ENCODE peak calls at places on chromosomes 16 and 17, in eight cellular contexts. T is HT1080; V is HFF-Myc; P is naive thymus-derived CD4-positive, alpha-beta T cell; Y is stimulated activated CD4-positive, alpha-beta T cell treated with anti-CD3 and anti-CD28 coated beads, Interleukin-4, amount 100 ng/mL, for 1 hour; O is ascending aorta; G is choroid plexus epithelial cell; H is CD8-positive, alpha-beta T cell. E is an unnamed sample.
A peak's percentile ranks its signal among the peaks of the same experiment; 100 is the strongest.

GRCh38 chr16:6105115-6105514 is 1007.5 kb upstream of the EEF2KMT start:
- DNase-seq in T (peak; percentile 63), V (no peak), P (no peak), Y (no peak), O (no peak), G (no peak), H (no peak), E (no peak)

GRCh38 chr17:7177954-7178477 is 1.2 kb downstream of the ASGR1 start:
- DNase-seq in T (no peak), V (no peak), P (peak; percentile 30), Y (no peak), O (no peak), G (no peak), H (no peak), E (no peak)

GRCh38 chr17:29617481-29618271 is 5.0 kb downstream of the CORO6 start:
- DNase-seq in T (no peak), V (no peak), P (peak; percentile 91), Y (peak; percentile 90), O (peak; percentile 85), G (peak; percentile 84), H (peak; percentile 78), E (peak; percentile 81)

GRCh38 chr17:18961634-18962493 is 9.9 kb downstream of the SLC5A10 start:
- DNase-seq in T (no peak), V (no peak), P (no peak), Y (peak; percentile 25), O (no peak), G (peak; percentile 53), H (no peak), E (no peak)

GRCh38 chr17:44110823-44111633 is 12.4 kb downstream of the HDAC5 start:
- DNase-seq in T (peak; percentile 87), V (peak; percentile 68), P (peak; percentile 58), Y (peak; percentile 59), O (peak; percentile 99), G (peak; percentile 92), H (peak; percentile 16), E (peak; percentile 89)

GRCh38 chr16:69924777-69925191 is 26.4 kb upstream of the CLEC18A start:
- DNase-seq in T (peak; percentile 71), V (no peak), P (no peak), Y (no peak), O (peak; percentile 93), G (peak; percentile 85), H (no peak), E (no peak)

GRCh38 chr17:14396542-14396941 is 95.7 kb downstream of the HS3ST3B1 start:
- DNase-seq in T (peak; percentile 13), V (no peak), P (no peak), Y (no peak), O (no peak), G (peak; percentile 47), H (no peak), E (no peak)

GRCh38 chr17:67421869-67422273 is 44.8 kb downstream of the PITPNC1 start:
- DNase-seq in T (peak; percentile 100), V (peak; percentile 89), P (peak; percentile 46), Y (no peak), O (no peak), G (peak; percentile 47), H (no peak), E (peak; percentile 79)

GRCh38 chr17:38980455-38981217 is 13.4 kb upstream of the FBXO47 start:
- DNase-seq in T (no peak), V (no peak), P (no peak), Y (no peak), O (no peak), G (no peak), H (no peak), E (no peak)

E was measured in Jurkat, Clone E6-1.